ENCODE peak calls at places on chromosomes 4 and X, in four cellular contexts. One of them, this sample, is unnamed.

GRCh38 chrX:2657532-2657931 is 33.6 kb upstream of the CD99 start:
- DNase-seq in NCI-H1105 treated with DMSO at 0.1 percent for 48 hours: no peak
- DNase-seq in activated T-cell treated with anti-CD3 and anti-CD28 coated beads, Interleukin-2, amount 50 U/mL, for 1 hour: no peak
- DNase-seq in MCF 10A: no peak
- DNase-seq in this sample: no peak

GRCh38 chr4:134627386-134627785 is 425.8 kb upstream of the PABPC4L start:
- DNase-seq in MCF 10A: no peak
- DNase-seq in NCI-H1105 treated with DMSO at 0.1 percent for 48 hours: no peak
- DNase-seq in activated T-cell treated with anti-CD3 and anti-CD28 coated beads, Interleukin-2, amount 50 U/mL, for 1 hour: no peak
- DNase-seq in this sample: no peak

GRCh38 chr4:128718793-128719192 is 90.7 kb upstream of the JADE1 start:
- DNase-seq in activated T-cell treated with anti-CD3 and anti-CD28 coated beads, Interleukin-2, amount 50 U/mL, for 1 hour: no peak
- DNase-seq in NCI-H1105 treated with DMSO at 0.1 percent for 48 hours: no peak
- DNase-seq in MCF 10A: no peak
- DNase-seq in this sample: no peak

GRCh38 chr4:152243890-152244595 is 291.8 kb downstream of the FBXW7 start:
- DNase-seq in MCF 10A: no peak
- DNase-seq in NCI-H1105 treated with DMSO at 0.1 percent for 48 hours: no peak
- DNase-seq in activated T-cell treated with anti-CD3 and anti-CD28 coated beads, Interleukin-2, amount 50 U/mL, for 1 hour: no peak
- DNase-seq in this sample: no peak

GRCh38 chr4:74446193-74446868 is 1.4 kb downstream of the AREG start:
- DNase-seq in activated T-cell treated with anti-CD3 and anti-CD28 coated beads, Interleukin-2, amount 50 U/mL, for 1 hour: no peak
- DNase-seq in MCF 10A: peak; percentile 54
- DNase-seq in NCI-H1105 treated with DMSO at 0.1 percent for 48 hours: no peak
- DNase-seq in this sample: no peak

GRCh38 chr4:164779811-164780216 is 25.9 kb downstream of the SMIM31 start:
- DNase-seq in activated T-cell treated with anti-CD3 and anti-CD28 coated beads, Interleukin-2, amount 50 U/mL, for 1 hour: no peak
- DNase-seq in NCI-H1105 treated with DMSO at 0.1 percent for 48 hours: peak; percentile 32
- DNase-seq in MCF 10A: peak; percentile 64
- DNase-seq in this sample: peak; percentile 20

GRCh38 chrX:18026171-18026570 is 165.1 kb upstream of the RAI2 start:
- DNase-seq in NCI-H1105 treated with DMSO at 0.1 percent for 48 hours: no peak
- DNase-seq in MCF 10A: peak; percentile 15
- DNase-seq in activated T-cell treated with anti-CD3 and anti-CD28 coated beads, Interleukin-2, amount 50 U/mL, for 1 hour: no peak
- DNase-seq in this sample: peak; percentile 48

GRCh38 chr4:13088726-13089658 is 395.1 kb downstream of the RAB28 start:
- DNase-seq in NCI-H1105 treated with DMSO at 0.1 percent for 48 hours: no peak
- DNase-seq in activated T-cell treated with anti-CD3 and anti-CD28 coated beads, Interleukin-2, amount 50 U/mL, for 1 hour: no peak
- DNase-seq in MCF 10A: peak; percentile 84
- DNase-seq in this sample: no peak

GRCh38 chr4:112266823-112267222 is 18.9 kb downstream of the TIFA start:
- DNase-seq in activated T-cell treated with anti-CD3 and anti-CD28 coated beads, Interleukin-2, amount 50 U/mL, for 1 hour: no peak
- DNase-seq in NCI-H1105 treated with DMSO at 0.1 percent for 48 hours: no peak
- DNase-seq in MCF 10A: peak; percentile 33
- DNase-seq in this sample: no peak

GRCh38 chrX:130144509-130144908 is 21.1 kb downstream of the AIFM1 start:
- DNase-seq in MCF 10A: peak; percentile 84
- DNase-seq in activated T-cell treated with anti-CD3 and anti-CD28 coated beads, Interleukin-2, amount 50 U/mL, for 1 hour: no peak
- DNase-seq in NCI-H1105 treated with DMSO at 0.1 percent for 48 hours: no peak
- DNase-seq in this sample: no peak

GRCh38 chrX:10833299-10834169 is 213.1 kb upstream of the MID1 start:
- DNase-seq in activated T-cell treated with anti-CD3 and anti-CD28 coated beads, Interleukin-2, amount 50 U/mL, for 1 hour: no peak
- DNase-seq in MCF 10A: peak; percentile 22
- DNase-seq in NCI-H1105 treated with DMSO at 0.1 percent for 48 hours: no peak
- DNase-seq in this sample: peak; percentile 70

GRCh38 chr4:4395849-4396627 is 9.1 kb downstream of the NSG1 start:
- DNase-seq in NCI-H1105 treated with DMSO at 0.1 percent for 48 hours: peak; percentile 68
- DNase-seq in activated T-cell treated with anti-CD3 and anti-CD28 coated beads, Interleukin-2, amount 50 U/mL, for 1 hour: no peak
- DNase-seq in MCF 10A: no peak
- DNase-seq in this sample: no peak

GRCh38 chrX:103253608-103254007 is 1.3 kb downstream of the TCEAL8 start:
- DNase-seq in NCI-H1105 treated with DMSO at 0.1 percent for 48 hours: no peak
- DNase-seq in MCF 10A: no peak
- DNase-seq in activated T-cell treated with anti-CD3 and anti-CD28 coated beads, Interleukin-2, amount 50 U/mL, for 1 hour: no peak
- DNase-seq in this sample: no peak

GRCh38 chrX:94178145-94178790 is 504.3 kb downstream of the FAM133A start:
- DNase-seq in NCI-H1105 treated with DMSO at 0.1 percent for 48 hours: no peak
- DNase-seq in activated T-cell treated with anti-CD3 and anti-CD28 coated beads, Interleukin-2, amount 50 U/mL, for 1 hour: no peak
- DNase-seq in MCF 10A: peak; percentile 69
- DNase-seq in this sample: no peak

GRCh38 chr4:64969081-64969480 is 559.8 kb upstream of the TECRL start:
- DNase-seq in NCI-H1105 treated with DMSO at 0.1 percent for 48 hours: no peak
- DNase-seq in MCF 10A: no peak
- DNase-seq in activated T-cell treated with anti-CD3 and anti-CD28 coated beads, Interleukin-2, amount 50 U/mL, for 1 hour: no peak
- DNase-seq in this sample: no peak

GRCh38 chr4:169225058-169225751 is 45.6 kb downstream of the SH3RF1 start:
- DNase-seq in activated T-cell treated with anti-CD3 and anti-CD28 coated beads, Interleukin-2, amount 50 U/mL, for 1 hour: no peak
- DNase-seq in NCI-H1105 treated with DMSO at 0.1 percent for 48 hours: no peak
- DNase-seq in MCF 10A: peak; percentile 91
- DNase-seq in this sample: no peak

GRCh38 chr4:55906999-55907398 is 41.7 kb upstream of the CEP135 start:
- DNase-seq in activated T-cell treated with anti-CD3 and anti-CD28 coated beads, Interleukin-2, amount 50 U/mL, for 1 hour: no peak
- DNase-seq in NCI-H1105 treated with DMSO at 0.1 percent for 48 hours: no peak
- DNase-seq in MCF 10A: peak; percentile 53
- DNase-seq in this sample: no peak

GRCh38 chrX:37454537-37455285 is 105.5 kb downstream of the PRRG1 start:
- DNase-seq in MCF 10A: peak; percentile 83
- DNase-seq in NCI-H1105 treated with DMSO at 0.1 percent for 48 hours: no peak
- DNase-seq in activated T-cell treated with anti-CD3 and anti-CD28 coated beads, Interleukin-2, amount 50 U/mL, for 1 hour: no peak
- DNase-seq in this sample: no peak

GRCh38 chr4:1204828-1205591 is 32.6 kb upstream of the SPON2 start:
- DNase-seq in NCI-H1105 treated with DMSO at 0.1 percent for 48 hours: no peak
- DNase-seq in activated T-cell treated with anti-CD3 and anti-CD28 coated beads, Interleukin-2, amount 50 U/mL, for 1 hour: peak; percentile 8
- DNase-seq in MCF 10A: no peak
- DNase-seq in this sample: no peak

GRCh38 chr4:128916832-128917231 is 107.3 kb downstream of the JADE1 start:
- DNase-seq in NCI-H1105 treated with DMSO at 0.1 percent for 48 hours: no peak
- DNase-seq in MCF 10A: no peak
- DNase-seq in activated T-cell treated with anti-CD3 and anti-CD28 coated beads, Interleukin-2, amount 50 U/mL, for 1 hour: no peak
- DNase-seq in this sample: no peak

GRCh38 chr4:87108142-87108546 is 112.3 kb downstream of the KLHL8 start:
- DNase-seq in NCI-H1105 treated with DMSO at 0.1 percent for 48 hours: no peak
- DNase-seq in activated T-cell treated with anti-CD3 and anti-CD28 coated beads, Interleukin-2, amount 50 U/mL, for 1 hour: no peak
- DNase-seq in MCF 10A: peak; percentile 72
- DNase-seq in this sample: no peak

GRCh38 chrX:40298569-40298968 is 200.8 kb upstream of the BCOR start:
- DNase-seq in MCF 10A: no peak
- DNase-seq in NCI-H1105 treated with DMSO at 0.1 percent for 48 hours: no peak
- DNase-seq in activated T-cell treated with anti-CD3 and anti-CD28 coated beads, Interleukin-2, amount 50 U/mL, for 1 hour: no peak
- DNase-seq in this sample: no peak

GRCh38 chr4:75048208-75048879 is 115.4 kb downstream of the PARM1 start:
- DNase-seq in activated T-cell treated with anti-CD3 and anti-CD28 coated beads, Interleukin-2, amount 50 U/mL, for 1 hour: no peak
- DNase-seq in NCI-H1105 treated with DMSO at 0.1 percent for 48 hours: no peak
- DNase-seq in MCF 10A: peak; percentile 5
- DNase-seq in this sample: no peak

GRCh38 chr4:112145820-112146813 is 863 bp downstream of the FAM241A start:
- DNase-seq in activated T-cell treated with anti-CD3 and anti-CD28 coated beads, Interleukin-2, amount 50 U/mL, for 1 hour: peak; percentile 71
- DNase-seq in MCF 10A: peak; percentile 64
- DNase-seq in NCI-H1105 treated with DMSO at 0.1 percent for 48 hours: peak; percentile 5
- DNase-seq in this sample: no peak

GRCh38 chr4:138175337-138175794 is 66.8 kb downstream of the SLC7A11 start:
- DNase-seq in activated T-cell treated with anti-CD3 and anti-CD28 coated beads, Interleukin-2, amount 50 U/mL, for 1 hour: no peak
- DNase-seq in NCI-H1105 treated with DMSO at 0.1 percent for 48 hours: peak; percentile 51
- DNase-seq in MCF 10A: no peak
- DNase-seq in this sample: peak; percentile 41

GRCh38 chr4:155962697-155963096 is 9.0 kb upstream of the CTSO start:
- DNase-seq in activated T-cell treated with anti-CD3 and anti-CD28 coated beads, Interleukin-2, amount 50 U/mL, for 1 hour: no peak
- DNase-seq in MCF 10A: no peak
- DNase-seq in NCI-H1105 treated with DMSO at 0.1 percent for 48 hours: no peak
- DNase-seq in this sample: no peak

GRCh38 chrX:17547658-17548057 is 172.7 kb downstream of the NHS start:
- DNase-seq in MCF 10A: peak; percentile 99
- DNase-seq in NCI-H1105 treated with DMSO at 0.1 percent for 48 hours: peak; percentile 52
- DNase-seq in activated T-cell treated with anti-CD3 and anti-CD28 coated beads, Interleukin-2, amount 50 U/mL, for 1 hour: no peak
- DNase-seq in this sample: peak; percentile 25

GRCh38 chr4:71026086-71026485 is 32.6 kb downstream of the DCK start:
- DNase-seq in MCF 10A: peak; percentile 85
- DNase-seq in NCI-H1105 treated with DMSO at 0.1 percent for 48 hours: no peak
- DNase-seq in activated T-cell treated with anti-CD3 and anti-CD28 coated beads, Interleukin-2, amount 50 U/mL, for 1 hour: no peak
- DNase-seq in this sample: no peak

GRCh38 chr4:79852305-79852730 is 220.7 kb downstream of the ANTXR2 start:
- DNase-seq in MCF 10A: peak; percentile 50
- DNase-seq in activated T-cell treated with anti-CD3 and anti-CD28 coated beads, Interleukin-2, amount 50 U/mL, for 1 hour: no peak
- DNase-seq in NCI-H1105 treated with DMSO at 0.1 percent for 48 hours: no peak
- DNase-seq in this sample: no peak

GRCh38 chrX:115941388-115941787 is 229.2 kb upstream of the AGTR2 start:
- DNase-seq in NCI-H1105 treated with DMSO at 0.1 percent for 48 hours: no peak
- DNase-seq in MCF 10A: no peak
- DNase-seq in activated T-cell treated with anti-CD3 and anti-CD28 coated beads, Interleukin-2, amount 50 U/mL, for 1 hour: no peak
- DNase-seq in this sample: no peak

GRCh38 chr4:144591401-144591800 is 54.6 kb upstream of the HHIP start:
- DNase-seq in NCI-H1105 treated with DMSO at 0.1 percent for 48 hours: peak; percentile 82
- DNase-seq in activated T-cell treated with anti-CD3 and anti-CD28 coated beads, Interleukin-2, amount 50 U/mL, for 1 hour: no peak
- DNase-seq in MCF 10A: peak; percentile 75
- DNase-seq in this sample: no peak

GRCh38 chr4:7202391-7202790 is 10.1 kb downstream of the SORCS2 start:
- DNase-seq in activated T-cell treated with anti-CD3 and anti-CD28 coated beads, Interleukin-2, amount 50 U/mL, for 1 hour: no peak
- DNase-seq in MCF 10A: no peak
- DNase-seq in NCI-H1105 treated with DMSO at 0.1 percent for 48 hours: no peak
- DNase-seq in this sample: no peak

GRCh38 chrX:111511477-111511876 is at the start of gene SERTM2:
- DNase-seq in MCF 10A: peak; percentile 3
- DNase-seq in NCI-H1105 treated with DMSO at 0.1 percent for 48 hours: no peak
- DNase-seq in activated T-cell treated with anti-CD3 and anti-CD28 coated beads, Interleukin-2, amount 50 U/mL, for 1 hour: no peak
- DNase-seq in this sample: no peak

GRCh38 chr4:129342820-129343219 is 246.9 kb downstream of the C4orf33 start:
- DNase-seq in MCF 10A: peak; percentile 87
- DNase-seq in activated T-cell treated with anti-CD3 and anti-CD28 coated beads, Interleukin-2, amount 50 U/mL, for 1 hour: no peak
- DNase-seq in NCI-H1105 treated with DMSO at 0.1 percent for 48 hours: no peak
- DNase-seq in this sample: no peak

GRCh38 chr4:74447636-74448233 is 2.8 kb downstream of the AREG start:
- DNase-seq in MCF 10A: peak; percentile 44
- DNase-seq in NCI-H1105 treated with DMSO at 0.1 percent for 48 hours: no peak
- DNase-seq in activated T-cell treated with anti-CD3 and anti-CD28 coated beads, Interleukin-2, amount 50 U/mL, for 1 hour: no peak
- DNase-seq in this sample: no peak

GRCh38 chrX:68462653-68463052 is 29.4 kb upstream of the OPHN1 start:
- DNase-seq in activated T-cell treated with anti-CD3 and anti-CD28 coated beads, Interleukin-2, amount 50 U/mL, for 1 hour: no peak
- DNase-seq in MCF 10A: peak; percentile 36
- DNase-seq in NCI-H1105 treated with DMSO at 0.1 percent for 48 hours: peak; percentile 14
- DNase-seq in this sample: no peak

GRCh38 chrX:16695079-16695676 is 17.3 kb downstream of the CTPS2 start:
- DNase-seq in activated T-cell treated with anti-CD3 and anti-CD28 coated beads, Interleukin-2, amount 50 U/mL, for 1 hour: peak; percentile 75
- DNase-seq in NCI-H1105 treated with DMSO at 0.1 percent for 48 hours: no peak
- DNase-seq in MCF 10A: peak; percentile 68
- DNase-seq in this sample: peak; percentile 34